ENCODE peak calls at places on chromosomes 16 and 17, in eight cellular contexts. U is GM12878, S is K562, K is H1, Y is HepG2, E is HCT116, D is SK-N-SH, R is endothelial cell of umbilical vein. N is an unnamed sample. For H4K20me1, the result is how much of the 10 kb centered on the place peaks cover.

GRCh38 chr16:9885457-9885856 is 296.8 kb downstream of the GRIN2A start:
- DNase-seq in K (no peak), Y (no peak), U (no peak), S (no peak), D (no peak), R (no peak), E (no peak), N (peak)

GRCh38 chr16:77171750-77172635 is 19.0 kb upstream of the MON1B start:
- DNase-seq in K (no peak), S (peak), R (peak), Y (peak), U (no peak), D (peak), E (peak), N (peak)

GRCh38 chr17:66507103-66507923 is 204.9 kb downstream of the PRKCA start:
- DNase-seq in K (no peak), S (peak), U (no peak), E (peak), R (peak), Y (peak), D (no peak), N (no peak)

GRCh38 chr17:29617125-29617480 is 5.6 kb downstream of the CORO6 start:
- DNase-seq in S (peak), Y (peak), E (peak), U (no peak), D (peak), K (peak), R (peak), N (peak)

GRCh38 chr16:49833796-49834195 is 22.1 kb downstream of the ZNF423 start:
- DNase-seq in S (no peak), E (no peak), K (no peak), R (no peak), Y (no peak), D (peak), U (no peak), N (no peak)

GRCh38 chr16:71894229-71894920 is 956 bp upstream of the IST1 start:
- DNase-seq in R (peak), Y (peak), D (peak), K (peak), S (no peak), E (peak), U (no peak), N (peak)

GRCh38 chr16:89343501-89344291 is 126.2 kb downstream of the ZNF778 start:
- DNase-seq in E (peak), U (no peak), K (no peak), D (no peak), R (no peak), Y (no peak), S (no peak), N (no peak)

GRCh38 chr16:566475-567361 is at the start of gene NHLRC4:
- DNase-seq in S (peak), U (no peak), Y (peak), K (no peak), D (peak), R (peak), E (no peak), N (peak)

GRCh38 chr17:5540321-5540720 is 44.0 kb downstream of the NLRP1 start:
- DNase-seq in D (no peak), U (no peak), S (no peak), K (no peak), E (no peak), R (no peak), Y (no peak), N (no peak)

GRCh38 chr17:28500712-28501379 is 5.3 kb upstream of the FOXN1 start:
- DNase-seq in D (peak), E (no peak), S (no peak), U (peak), K (no peak), Y (no peak), R (no peak), N (no peak)

GRCh38 chr17:45146616-45147101 is 1.6 kb upstream of the HEXIM1 start:
- DNase-seq in D (no peak), K (no peak), S (no peak), E (no peak), R (peak), U (no peak), Y (no peak), N (no peak)

GRCh38 chr17:19867094-19867653 is 562 bp downstream of the ULK2 start:
- DNase-seq in D (peak), S (no peak), R (peak), Y (peak), K (peak), E (peak), U (no peak), N (peak)

GRCh38 chr16:50696575-50697420 is 3.4 kb downstream of the NOD2 start:
- DNase-seq in D (no peak), Y (peak), S (peak), R (no peak), K (no peak), U (peak), E (peak), N (no peak)

GRCh38 chr17:66367112-66367511 is 64.7 kb downstream of the PRKCA start:
- DNase-seq in U (no peak), K (no peak), Y (no peak), S (no peak), D (no peak), E (no peak), R (no peak), N (no peak)

GRCh38 chr16:77564791-77565390 is 130.1 kb upstream of the ADAMTS18 start:
- DNase-seq in U (no peak), S (no peak), E (no peak), R (peak), D (no peak), Y (no peak), K (no peak), N (no peak)

GRCh38 chr16:50244504-50245416 is 21.6 kb upstream of the ADCY7 start:
- DNase-seq in Y (no peak), K (peak), S (peak), E (no peak), R (no peak), U (no peak), D (no peak), N (peak)

GRCh38 chr17:8710766-8711165 is 33.9 kb downstream of the CCDC42 start:
- DNase-seq in D (no peak), E (no peak), Y (no peak), U (no peak), R (no peak), K (no peak), S (no peak), N (no peak)

GRCh38 chr16:14310519-14310991 is 239.4 kb downstream of the MRTFB start:
- DNase-seq in S (peak), E (no peak), U (peak), Y (peak), R (no peak), K (no peak), D (peak), N (peak)

GRCh38 chr16:59201821-59202220 is 467.7 kb upstream of the GOT2 start:
- DNase-seq in E (no peak), K (no peak), S (no peak), D (no peak), Y (no peak), R (no peak), U (no peak), N (peak)

GRCh38 chr16:23105309-23105708 is 43.9 kb downstream of the USP31 start:
- DNase-seq in R (no peak), U (no peak), K (no peak), Y (no peak), E (no peak), D (no peak), S (no peak), N (no peak)

GRCh38 chr16:9053006-9053601 is 38.3 kb upstream of the HAPSTR1 start:
- DNase-seq in D (peak), Y (peak), R (peak), E (peak), K (peak), S (peak), U (no peak), N (peak)

GRCh38 chr17:83100220-83100852 is 20.9 kb downstream of the METRNL start:
- DNase-seq in R (no peak), U (no peak), D (no peak), K (no peak), E (no peak), S (no peak), Y (no peak), N (no peak)

GRCh38 chr17:69757794-69758430 is 317.1 kb upstream of the KCNJ16 start:
- DNase-seq in R (no peak), K (no peak), U (no peak), S (no peak), Y (no peak), D (no peak), E (no peak), N (no peak)

GRCh38 chr17:31249742-31250141 is 47.3 kb downstream of the OMG start:
- DNase-seq in R (no peak), E (no peak), D (no peak), S (no peak), K (no peak), U (no peak), Y (no peak), N (peak)

GRCh38 chr16:89050119-89050867 is 43.4 kb upstream of the ACSF3 start:
- DNase-seq in U (no peak), K (no peak), D (no peak), R (no peak), E (no peak), Y (no peak), S (no peak), N (no peak)

GRCh38 chr16:89696598-89697128 is 4.8 kb downstream of the SPATA2L start:
- DNase-seq in S (peak), U (no peak), Y (no peak), E (no peak), R (no peak), D (peak), K (no peak), N (no peak)

GRCh38 chr17:82396601-82397435 is 21.3 kb upstream of the HEXD start:
- DNase-seq in S (no peak), D (no peak), U (no peak), E (no peak), K (no peak), R (no peak), Y (no peak), N (no peak)

GRCh38 chr17:76027159-76027839 is at the start of gene EVPL:
- DNase-seq in U (no peak), E (peak), Y (peak), S (no peak), D (no peak), R (no peak), K (no peak), N (peak)

GRCh38 chr16:66386629-66387622 is 20.4 kb downstream of the CDH5 start:
- DNase-seq in D (no peak), K (no peak), S (no peak), R (no peak), E (no peak), Y (no peak), U (no peak), N (no peak)

GRCh38 chr17:40317345-40317873 is 8.4 kb downstream of the RARA start:
- DNase-seq in K (peak), Y (peak), D (peak), U (no peak), R (peak), E (peak), S (peak), N (peak)

GRCh38 chr16:5706206-5706605 is 608.6 kb upstream of the EEF2KMT start:
- DNase-seq in D (no peak), U (no peak), R (no peak), K (no peak), S (no peak), E (no peak), Y (no peak), N (no peak)

GRCh38 chr17:47279062-47279801 is 25.6 kb downstream of the ITGB3 start:
- DNase-seq in D (no peak), U (peak), E (no peak), Y (no peak), R (peak), K (no peak), S (peak), N (peak)

GRCh38 chr16:24692854-24693253 is 36.6 kb upstream of the TNRC6A start:
- DNase-seq in K (no peak), S (no peak), D (no peak), R (peak), Y (no peak), U (no peak), E (no peak), N (no peak)
- TF ChIP-seq POLR2AphosphoS5 in K (no peak), S (no peak), D (no peak), R (no peak), Y (no peak), U (no peak), E (no peak), N (no peak)

GRCh38 chr16:73027655-73028220 is 20.2 kb downstream of the ZFHX3 start:
- DNase-seq in K (no peak), Y (no peak), D (no peak), R (no peak), U (no peak), E (no peak), S (no peak), N (no peak)
- H4K20me1 ChIP-seq in K (under half), Y (under half), D (half or more), R (under half), U (under half), E (under half), S (under half), N (under half)

DNA sequence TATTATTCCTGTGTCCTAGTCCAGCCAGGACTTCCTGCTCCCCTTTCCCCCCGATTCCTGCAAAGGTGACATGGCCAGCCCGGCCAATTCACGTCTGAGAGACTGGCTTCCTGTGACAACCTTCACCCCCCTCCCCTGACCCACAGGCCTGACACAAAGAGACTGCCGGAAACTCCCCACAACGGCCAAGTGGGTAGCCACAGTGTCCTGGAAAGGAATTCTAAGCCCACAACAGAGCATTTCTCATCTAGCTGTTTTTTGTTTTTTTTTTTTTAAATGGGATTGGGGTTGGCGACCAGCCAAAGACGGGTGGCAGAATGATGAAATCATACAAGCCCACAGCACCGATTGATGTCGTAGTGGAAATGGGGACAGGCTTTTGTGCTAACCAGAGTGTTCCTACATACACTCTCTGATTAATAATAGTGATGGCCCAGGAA is 2.8 kb upstream of the XAF1 start:
- DNase-seq in R (peak), S (no peak), U (no peak), E (no peak), D (no peak), Y (peak), K (no peak), N (peak)
- TF ChIP-seq POLR2AphosphoS5 in R (peak), S (no peak), U (no peak), E (no peak), D (no peak), Y (no peak), K (no peak), N (no peak)

DNA sequence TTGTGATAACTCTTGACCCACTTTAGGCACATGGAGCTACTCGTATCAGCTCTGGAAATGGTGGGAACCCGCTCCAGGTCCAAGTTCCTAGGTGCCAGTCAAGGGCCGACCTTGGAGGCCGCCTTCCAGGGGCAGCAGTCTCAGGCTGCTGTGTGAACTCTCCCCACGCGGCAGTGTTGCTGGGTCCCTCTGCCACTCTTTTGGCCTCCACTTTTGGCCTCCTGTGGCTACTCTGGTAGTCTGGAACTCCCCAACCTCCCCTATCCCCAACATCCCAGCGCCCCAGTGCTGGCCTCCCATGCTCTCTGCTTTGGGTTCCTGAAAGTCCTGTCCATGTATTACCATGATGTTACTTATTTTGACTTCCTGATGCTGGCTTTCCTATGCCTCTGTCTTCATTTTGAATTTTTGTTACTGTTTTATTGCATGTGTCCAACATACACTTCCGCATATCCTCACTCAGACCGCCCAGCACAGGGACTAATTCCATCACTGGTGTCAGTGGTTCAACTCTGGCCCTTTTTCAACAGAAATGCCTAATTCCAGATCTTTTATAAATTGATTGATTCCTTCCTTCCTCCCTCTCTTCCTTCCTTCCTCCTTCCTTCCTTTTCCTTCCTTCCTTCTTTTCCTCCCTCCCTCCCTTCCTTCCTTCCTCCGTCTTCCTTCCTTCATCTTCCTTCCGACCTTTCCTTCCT is 44.1 kb downstream of the COX4I1 start:
- DNase-seq in S (no peak), Y (no peak), R (no peak), U (no peak), D (no peak), E (no peak), K (no peak), N (no peak)
- H4K20me1 ChIP-seq in S (under half), Y (under half), R (under half), U (under half), D (under half), E (under half), K (under half), N (under half)

DNA sequence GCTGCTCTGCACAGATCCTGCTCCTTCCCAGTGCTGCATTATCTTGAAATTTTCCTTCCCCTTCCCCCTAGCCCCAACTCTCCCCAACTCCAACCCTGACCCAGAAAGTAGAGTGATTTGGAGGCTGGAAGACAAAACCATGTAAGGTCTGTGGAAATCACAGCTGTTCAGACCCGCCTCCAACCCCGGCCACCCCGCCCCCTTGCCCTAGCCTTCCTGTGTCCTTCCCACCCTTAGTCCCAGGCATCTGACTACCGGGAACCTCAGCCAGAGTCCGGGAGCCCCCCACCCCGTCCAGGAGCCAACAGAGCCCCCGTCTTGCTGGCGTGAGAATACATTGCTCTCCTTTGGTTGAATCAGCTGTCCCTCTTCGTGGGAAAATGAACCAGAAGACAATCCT is at the start of gene AOC3:
- DNase-seq in E (no peak), R (no peak), K (no peak), U (no peak), S (no peak), D (no peak), Y (peak), N (peak)
- TF ChIP-seq POLR2AphosphoS5 in E (no peak), R (no peak), K (no peak), U (no peak), S (no peak), D (no peak), Y (no peak), N (no peak)

N was measured in GM23338.